ENCODE peak calls at places on chromosomes 6 and 20, in five cellular contexts. N is GM12878, S is HepG2, Q is K562, F is SK-N-SH. G is an unnamed sample.

GRCh38 chr6:28885149-28885738 is 38.5 kb downstream of the TRIM27 start:
- DNase-seq in N (no peak), S (peak), Q (no peak), F (peak), G (no peak)

GRCh38 chr20:57938158-57939108 is 228.6 kb upstream of the PMEPA1 start:
- DNase-seq in N (no peak), S (no peak), Q (no peak), F (no peak), G (no peak)

GRCh38 chr6:28816909-28817807 is 106.6 kb downstream of the TRIM27 start:
- DNase-seq in N (no peak), S (peak), Q (peak), F (no peak), G (peak)

GRCh38 chr6:125906158-125906998 is 50.2 kb upstream of the HINT3 start:
- DNase-seq in N (no peak), S (peak), Q (peak), F (peak), G (peak)

GRCh38 chr20:8082999-8083398 is 49.1 kb upstream of the PLCB1 start:
- DNase-seq in N (no peak), S (no peak), Q (no peak), F (no peak), G (peak)

GRCh38 chr6:9766240-9766915 is 648.5 kb downstream of the TFAP2A start:
- DNase-seq in N (peak), S (no peak), Q (no peak), F (no peak), G (peak)

GRCh38 chr6:12010635-12011275 is 1.4 kb upstream of the HIVEP1 start:
- DNase-seq in N (no peak), S (no peak), Q (peak), F (peak), G (no peak)

GRCh38 chr6:118317581-118318563 is 230.2 kb upstream of the PLN start:
- DNase-seq in N (no peak), S (no peak), Q (no peak), F (no peak), G (peak)

GRCh38 chr20:40682104-40683045 is 6.7 kb downstream of the MAFB start:
- DNase-seq in N (no peak), S (peak), Q (no peak), F (no peak), G (no peak)

GRCh38 chr20:45407067-45407745 is 883 bp upstream of the DBNDD2 start:
- DNase-seq in N (no peak), S (no peak), Q (peak), F (peak), G (no peak)

GRCh38 chr6:100554228-100554627 is 89.5 kb upstream of the SIM1 start:
- DNase-seq in N (no peak), S (no peak), Q (no peak), F (no peak), G (no peak)

GRCh38 chr6:149938571-149939462 is 3.0 kb upstream of the ULBP2 start:
- DNase-seq in N (peak), S (no peak), Q (peak), F (peak), G (no peak)

GRCh38 chr6:148620579-148621298 is 126.1 kb upstream of the UST start:
- DNase-seq in N (peak), S (no peak), Q (no peak), F (no peak), G (no peak)

GRCh38 chr6:163405412-163406309 is 8.9 kb upstream of the QKI start:
- DNase-seq in N (no peak), S (peak), Q (no peak), F (peak), G (no peak)

DNA sequence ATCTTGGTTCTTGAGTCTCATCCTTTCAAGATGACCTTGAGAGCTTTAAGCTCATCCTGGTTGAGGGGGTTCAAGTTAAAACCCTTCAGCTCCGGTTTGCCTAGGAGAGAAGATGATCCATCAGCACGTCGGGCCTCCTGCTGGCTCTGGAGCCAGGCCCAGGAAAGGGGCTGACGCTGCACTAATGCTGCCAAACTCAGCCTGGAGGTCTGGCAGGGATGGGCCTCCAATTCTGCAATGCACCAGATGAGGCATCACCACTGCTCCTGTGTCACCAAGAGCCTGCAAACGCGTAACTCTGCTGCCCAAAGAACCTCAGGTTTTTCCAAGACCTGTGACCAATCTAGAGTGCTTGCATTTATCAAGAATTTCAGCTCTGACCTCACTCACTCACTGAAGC is 6.1 kb downstream of the PDRG1 start:
- DNase-seq in N (no peak), S (no peak), Q (no peak), F (no peak), G (no peak)
- TF ChIP-seq MXI1 in N (no peak), S (no peak), Q (no peak), F (no peak), G (no peak)

DNA sequence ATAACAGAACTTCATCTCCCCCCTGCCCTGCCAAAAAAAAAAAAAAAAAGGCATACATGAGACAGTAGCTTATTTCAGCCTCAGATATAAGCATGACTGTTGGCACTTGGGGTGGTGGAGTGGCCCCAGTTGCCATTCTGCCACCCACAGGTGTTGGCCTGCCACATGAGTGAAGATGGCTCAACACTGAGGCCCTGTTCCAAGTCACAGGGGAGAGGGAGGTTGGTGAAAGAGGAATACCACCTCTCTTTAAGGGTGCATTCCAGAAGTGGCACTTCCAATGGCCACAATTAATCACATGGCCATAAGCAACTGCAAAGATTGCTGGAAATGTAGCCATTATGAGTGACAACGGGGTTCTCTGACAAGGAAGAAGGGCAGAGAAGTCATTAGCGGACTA is 61.9 kb upstream of the JARID2 start:
- DNase-seq in N (no peak), S (no peak), Q (no peak), F (no peak), G (no peak)
- TF ChIP-seq MXI1 in N (no peak), S (no peak), Q (no peak), F (no peak), G (no peak)

GRCh38 chr6:26354162-26354561 is 10.8 kb upstream of the BTN3A2 start:
- DNase-seq in N (no peak), S (no peak), Q (no peak), F (no peak), G (no peak)
- TF ChIP-seq MXI1 in N (no peak), S (no peak), Q (no peak), F (no peak), G (no peak)

DNA sequence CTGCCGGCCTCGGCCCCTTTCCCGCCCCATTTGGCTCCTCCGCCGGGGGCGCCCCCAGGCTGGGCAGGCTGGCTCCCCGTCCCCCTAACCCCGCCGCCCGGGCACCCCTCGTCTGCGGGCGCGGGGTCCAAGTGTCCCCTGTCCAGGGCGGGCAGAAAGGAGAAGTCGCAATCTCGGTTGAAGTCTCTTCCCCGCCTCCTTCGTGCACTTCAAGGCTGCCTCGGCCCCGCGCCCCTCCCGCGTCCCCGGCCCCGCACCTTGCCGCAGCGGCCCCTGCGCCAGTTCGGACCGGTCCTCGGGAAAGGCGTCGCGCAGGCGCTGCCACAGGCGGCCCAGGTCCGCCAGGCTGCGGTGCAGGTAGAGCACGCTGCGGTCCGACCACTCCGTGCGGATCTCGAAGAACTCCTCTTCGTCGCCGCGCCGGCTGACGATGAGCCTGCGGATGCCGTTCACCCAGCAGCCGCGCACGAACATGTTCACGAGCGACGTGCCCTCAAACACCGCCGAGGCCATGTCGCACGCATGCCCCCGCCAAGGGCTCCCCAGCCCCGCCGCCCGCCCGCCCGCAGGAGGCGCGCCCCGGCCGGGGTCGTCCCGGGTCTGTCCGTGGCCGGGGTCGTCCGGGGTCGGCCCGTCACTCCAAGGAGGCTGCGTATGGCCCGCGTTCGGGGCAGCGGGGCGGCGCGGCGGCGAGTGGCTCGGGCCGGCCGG is at the start of gene PXDC1:
- DNase-seq in N (no peak), S (no peak), Q (no peak), F (no peak), G (no peak)
- TF ChIP-seq MXI1 in N (no peak), S (no peak), Q (no peak), F (no peak), G (no peak)

GRCh38 chr20:60062431-60063336 is 104.5 kb downstream of the CDH26 start:
- DNase-seq in N (no peak), S (no peak), Q (no peak), F (peak), G (peak)
- TF ChIP-seq MXI1 in N (no peak), S (no peak), Q (no peak), F (no peak), G (no peak)

GRCh38 chr6:99219788-99220187 is 129.7 kb downstream of the FAXC start:
- DNase-seq in N (no peak), S (no peak), Q (peak), F (peak), G (no peak)
- TF ChIP-seq MXI1 in N (no peak), S (no peak), Q (no peak), F (no peak), G (no peak)

GRCh38 chr6:40715501-40716403 is 128.6 kb upstream of the LRFN2 start:
- DNase-seq in N (no peak), S (no peak), Q (peak), F (no peak), G (no peak)
- TF ChIP-seq MXI1 in N (no peak), S (no peak), Q (peak), F (peak), G (no peak)

GRCh38 chr6:158040051-158040803 is 58.6 kb downstream of the SYNJ2 start:
- DNase-seq in N (peak), S (peak), Q (peak), F (peak), G (peak)

GRCh38 chr6:158037771-158038170 is 56.1 kb downstream of the SYNJ2 start:
- DNase-seq in N (no peak), S (no peak), Q (no peak), F (no peak), G (no peak)

GRCh38 chr6:158038291-158039177 is 56.9 kb downstream of the SYNJ2 start:
- DNase-seq in N (no peak), S (no peak), Q (no peak), F (no peak), G (no peak)

GRCh38 chr6:158039571-158040050 is 57.9 kb downstream of the SYNJ2 start:
- DNase-seq in N (no peak), S (peak), Q (peak), F (no peak), G (peak)

DNA sequence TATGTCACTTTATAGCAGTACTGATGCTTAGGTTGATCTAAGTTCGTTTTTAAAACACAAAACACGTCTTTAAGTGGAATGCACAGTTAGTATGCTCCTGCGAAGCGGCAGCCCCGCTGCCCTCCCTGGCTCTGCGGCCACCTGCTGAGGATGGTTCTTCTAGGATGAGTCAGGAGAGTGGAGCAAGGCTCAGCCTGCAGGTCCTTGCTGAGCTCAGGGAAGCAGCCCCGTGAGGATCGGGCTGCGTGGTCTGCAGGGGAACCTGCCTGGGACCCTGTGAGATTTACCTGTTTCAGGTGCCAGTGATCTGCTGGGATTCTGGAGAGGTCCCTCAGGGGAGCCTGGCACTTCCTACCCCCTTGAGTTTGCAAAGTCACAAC is 57.5 kb downstream of the SYNJ2 start:
- DNase-seq in N (no peak), S (no peak), Q (no peak), F (no peak), G (peak)
- TF ChIP-seq MXI1 in N (no peak), S (no peak), Q (no peak), F (no peak), G (no peak)

GRCh38 chr6:169647637-169648036 is 54.2 kb downstream of the WDR27 start:
- DNase-seq in N (no peak), S (no peak), Q (no peak), F (no peak), G (no peak)
- TF ChIP-seq MXI1 in N (no peak), S (no peak), Q (no peak), F (no peak), G (no peak)